ENCODE peak calls at places on chromosome 12, in six cellular contexts. One of them, this sample, is unnamed.

GRCh38 chr12:111904438-111904837 is 62.4 kb downstream of the MAPKAPK5 start:
- DNase-seq in dorsolateral prefrontal cortex: no peak
- DNase-seq in activated CD4-positive, alpha-beta T cell treated with anti-CD3 and anti-CD28 coated beads, Interleukin-2, amount 50 U/mL, for 4 hours: no peak
- DNase-seq in GM12865: no peak
- DNase-seq in T-helper 9 cell: no peak
- DNase-seq in stimulated activated CD4-positive, alpha-beta T cell treated with anti-CD3 and anti-CD28 coated beads, Interleukin-15, amount 100 ng/mL, for 24 hours: no peak
- DNase-seq in this sample: no peak

GRCh38 chr12:38162708-38163441 is 153.7 kb upstream of the ALG10B start:
- DNase-seq in activated CD4-positive, alpha-beta T cell treated with anti-CD3 and anti-CD28 coated beads, Interleukin-2, amount 50 U/mL, for 4 hours: no peak
- DNase-seq in GM12865: no peak
- DNase-seq in stimulated activated CD4-positive, alpha-beta T cell treated with anti-CD3 and anti-CD28 coated beads, Interleukin-15, amount 100 ng/mL, for 24 hours: no peak
- DNase-seq in dorsolateral prefrontal cortex: no peak
- DNase-seq in T-helper 9 cell: no peak
- DNase-seq in this sample: no peak

GRCh38 chr12:88993655-88994054 is 358.6 kb downstream of the DUSP6 start:
- DNase-seq in GM12865: peak; percentile 47
- DNase-seq in dorsolateral prefrontal cortex: no peak
- DNase-seq in activated CD4-positive, alpha-beta T cell treated with anti-CD3 and anti-CD28 coated beads, Interleukin-2, amount 50 U/mL, for 4 hours: no peak
- DNase-seq in stimulated activated CD4-positive, alpha-beta T cell treated with anti-CD3 and anti-CD28 coated beads, Interleukin-15, amount 100 ng/mL, for 24 hours: no peak
- DNase-seq in T-helper 9 cell: no peak
- DNase-seq in this sample: peak; percentile 69

GRCh38 chr12:70609739-70610491 is 27.3 kb downstream of the PTPRB start:
- DNase-seq in stimulated activated CD4-positive, alpha-beta T cell treated with anti-CD3 and anti-CD28 coated beads, Interleukin-15, amount 100 ng/mL, for 24 hours: peak; percentile 7
- DNase-seq in dorsolateral prefrontal cortex: no peak
- DNase-seq in T-helper 9 cell: no peak
- DNase-seq in GM12865: no peak
- DNase-seq in activated CD4-positive, alpha-beta T cell treated with anti-CD3 and anti-CD28 coated beads, Interleukin-2, amount 50 U/mL, for 4 hours: no peak
- DNase-seq in this sample: peak; percentile 3

GRCh38 chr12:107088912-107089311 is 4.4 kb downstream of the CRY1 start:
- DNase-seq in stimulated activated CD4-positive, alpha-beta T cell treated with anti-CD3 and anti-CD28 coated beads, Interleukin-15, amount 100 ng/mL, for 24 hours: no peak
- DNase-seq in GM12865: no peak
- DNase-seq in activated CD4-positive, alpha-beta T cell treated with anti-CD3 and anti-CD28 coated beads, Interleukin-2, amount 50 U/mL, for 4 hours: no peak
- DNase-seq in T-helper 9 cell: no peak
- DNase-seq in dorsolateral prefrontal cortex: no peak
- DNase-seq in this sample: no peak

GRCh38 chr12:57237653-57237951 is 8.1 kb downstream of the SHMT2 start:
- DNase-seq in stimulated activated CD4-positive, alpha-beta T cell treated with anti-CD3 and anti-CD28 coated beads, Interleukin-15, amount 100 ng/mL, for 24 hours: no peak
- DNase-seq in GM12865: no peak
- DNase-seq in T-helper 9 cell: no peak
- DNase-seq in dorsolateral prefrontal cortex: no peak
- DNase-seq in activated CD4-positive, alpha-beta T cell treated with anti-CD3 and anti-CD28 coated beads, Interleukin-2, amount 50 U/mL, for 4 hours: no peak
- DNase-seq in this sample: no peak

GRCh38 chr12:58942345-58942744 is 22.0 kb upstream of the LRIG3 start:
- DNase-seq in dorsolateral prefrontal cortex: no peak
- DNase-seq in activated CD4-positive, alpha-beta T cell treated with anti-CD3 and anti-CD28 coated beads, Interleukin-2, amount 50 U/mL, for 4 hours: no peak
- DNase-seq in GM12865: no peak
- DNase-seq in T-helper 9 cell: no peak
- DNase-seq in stimulated activated CD4-positive, alpha-beta T cell treated with anti-CD3 and anti-CD28 coated beads, Interleukin-15, amount 100 ng/mL, for 24 hours: no peak
- DNase-seq in this sample: no peak

GRCh38 chr12:110739488-110739887 is 3.2 kb downstream of the PPP1CC start:
- DNase-seq in dorsolateral prefrontal cortex: no peak
- DNase-seq in GM12865: peak; percentile 32
- DNase-seq in T-helper 9 cell: no peak
- DNase-seq in stimulated activated CD4-positive, alpha-beta T cell treated with anti-CD3 and anti-CD28 coated beads, Interleukin-15, amount 100 ng/mL, for 24 hours: no peak
- DNase-seq in activated CD4-positive, alpha-beta T cell treated with anti-CD3 and anti-CD28 coated beads, Interleukin-2, amount 50 U/mL, for 4 hours: no peak
- DNase-seq in this sample: no peak

GRCh38 chr12:88339966-88340365 is 197.9 kb downstream of the TMTC3 start:
- DNase-seq in GM12865: no peak
- DNase-seq in T-helper 9 cell: no peak
- DNase-seq in dorsolateral prefrontal cortex: no peak
- DNase-seq in activated CD4-positive, alpha-beta T cell treated with anti-CD3 and anti-CD28 coated beads, Interleukin-2, amount 50 U/mL, for 4 hours: no peak
- DNase-seq in stimulated activated CD4-positive, alpha-beta T cell treated with anti-CD3 and anti-CD28 coated beads, Interleukin-15, amount 100 ng/mL, for 24 hours: no peak
- DNase-seq in this sample: peak; percentile 28

GRCh38 chr12:1870086-1870485 is 48.4 kb downstream of the CACNA2D4 start:
- DNase-seq in dorsolateral prefrontal cortex: no peak
- DNase-seq in stimulated activated CD4-positive, alpha-beta T cell treated with anti-CD3 and anti-CD28 coated beads, Interleukin-15, amount 100 ng/mL, for 24 hours: no peak
- DNase-seq in activated CD4-positive, alpha-beta T cell treated with anti-CD3 and anti-CD28 coated beads, Interleukin-2, amount 50 U/mL, for 4 hours: no peak
- DNase-seq in GM12865: no peak
- DNase-seq in T-helper 9 cell: no peak
- DNase-seq in this sample: no peak

GRCh38 chr12:132491761-132492378 is 1.9 kb downstream of the FBRSL1 start:
- DNase-seq in dorsolateral prefrontal cortex: no peak
- DNase-seq in activated CD4-positive, alpha-beta T cell treated with anti-CD3 and anti-CD28 coated beads, Interleukin-2, amount 50 U/mL, for 4 hours: no peak
- DNase-seq in stimulated activated CD4-positive, alpha-beta T cell treated with anti-CD3 and anti-CD28 coated beads, Interleukin-15, amount 100 ng/mL, for 24 hours: no peak
- DNase-seq in T-helper 9 cell: no peak
- DNase-seq in GM12865: no peak
- DNase-seq in this sample: no peak

GRCh38 chr12:6295187-6295811 is 15.2 kb upstream of the PLEKHG6 start:
- DNase-seq in GM12865: no peak
- DNase-seq in T-helper 9 cell: no peak
- DNase-seq in stimulated activated CD4-positive, alpha-beta T cell treated with anti-CD3 and anti-CD28 coated beads, Interleukin-15, amount 100 ng/mL, for 24 hours: no peak
- DNase-seq in activated CD4-positive, alpha-beta T cell treated with anti-CD3 and anti-CD28 coated beads, Interleukin-2, amount 50 U/mL, for 4 hours: no peak
- DNase-seq in dorsolateral prefrontal cortex: no peak
- DNase-seq in this sample: peak; percentile 85

GRCh38 chr12:52815676-52816075 is 1.8 kb upstream of the KRT4 start:
- DNase-seq in activated CD4-positive, alpha-beta T cell treated with anti-CD3 and anti-CD28 coated beads, Interleukin-2, amount 50 U/mL, for 4 hours: no peak
- DNase-seq in T-helper 9 cell: no peak
- DNase-seq in GM12865: no peak
- DNase-seq in stimulated activated CD4-positive, alpha-beta T cell treated with anti-CD3 and anti-CD28 coated beads, Interleukin-15, amount 100 ng/mL, for 24 hours: no peak
- DNase-seq in dorsolateral prefrontal cortex: no peak
- DNase-seq in this sample: no peak

GRCh38 chr12:2284321-2284813 is 231.6 kb downstream of the CACNA1C start:
- DNase-seq in stimulated activated CD4-positive, alpha-beta T cell treated with anti-CD3 and anti-CD28 coated beads, Interleukin-15, amount 100 ng/mL, for 24 hours: no peak
- DNase-seq in activated CD4-positive, alpha-beta T cell treated with anti-CD3 and anti-CD28 coated beads, Interleukin-2, amount 50 U/mL, for 4 hours: no peak
- DNase-seq in dorsolateral prefrontal cortex: no peak
- DNase-seq in GM12865: no peak
- DNase-seq in T-helper 9 cell: no peak
- DNase-seq in this sample: peak; percentile 77

GRCh38 chr12:54306925-54307731 is 6.3 kb upstream of the NFE2 start:
- DNase-seq in T-helper 9 cell: no peak
- DNase-seq in stimulated activated CD4-positive, alpha-beta T cell treated with anti-CD3 and anti-CD28 coated beads, Interleukin-15, amount 100 ng/mL, for 24 hours: peak; percentile 42
- DNase-seq in dorsolateral prefrontal cortex: no peak
- DNase-seq in activated CD4-positive, alpha-beta T cell treated with anti-CD3 and anti-CD28 coated beads, Interleukin-2, amount 50 U/mL, for 4 hours: no peak
- DNase-seq in GM12865: no peak
- DNase-seq in this sample: peak; percentile 86

GRCh38 chr12:68939500-68939899 is 6.5 kb upstream of the CPM start:
- DNase-seq in dorsolateral prefrontal cortex: no peak
- DNase-seq in stimulated activated CD4-positive, alpha-beta T cell treated with anti-CD3 and anti-CD28 coated beads, Interleukin-15, amount 100 ng/mL, for 24 hours: no peak
- DNase-seq in GM12865: no peak
- DNase-seq in T-helper 9 cell: no peak
- DNase-seq in activated CD4-positive, alpha-beta T cell treated with anti-CD3 and anti-CD28 coated beads, Interleukin-2, amount 50 U/mL, for 4 hours: no peak
- DNase-seq in this sample: no peak

GRCh38 chr12:2212971-2213869 is 160.4 kb downstream of the CACNA1C start:
- DNase-seq in activated CD4-positive, alpha-beta T cell treated with anti-CD3 and anti-CD28 coated beads, Interleukin-2, amount 50 U/mL, for 4 hours: no peak
- DNase-seq in dorsolateral prefrontal cortex: no peak
- DNase-seq in T-helper 9 cell: no peak
- DNase-seq in GM12865: peak; percentile 8
- DNase-seq in stimulated activated CD4-positive, alpha-beta T cell treated with anti-CD3 and anti-CD28 coated beads, Interleukin-15, amount 100 ng/mL, for 24 hours: no peak
- DNase-seq in this sample: peak; percentile 64

GRCh38 chr12:84056-84455 is 17.5 kb downstream of the IQSEC3 start:
- DNase-seq in stimulated activated CD4-positive, alpha-beta T cell treated with anti-CD3 and anti-CD28 coated beads, Interleukin-15, amount 100 ng/mL, for 24 hours: no peak
- DNase-seq in GM12865: no peak
- DNase-seq in T-helper 9 cell: no peak
- DNase-seq in activated CD4-positive, alpha-beta T cell treated with anti-CD3 and anti-CD28 coated beads, Interleukin-2, amount 50 U/mL, for 4 hours: no peak
- DNase-seq in dorsolateral prefrontal cortex: peak; percentile 61
- DNase-seq in this sample: no peak

GRCh38 chr12:26233620-26234019 is 38.2 kb downstream of the SSPN start:
- DNase-seq in dorsolateral prefrontal cortex: no peak
- DNase-seq in stimulated activated CD4-positive, alpha-beta T cell treated with anti-CD3 and anti-CD28 coated beads, Interleukin-15, amount 100 ng/mL, for 24 hours: no peak
- DNase-seq in activated CD4-positive, alpha-beta T cell treated with anti-CD3 and anti-CD28 coated beads, Interleukin-2, amount 50 U/mL, for 4 hours: no peak
- DNase-seq in GM12865: no peak
- DNase-seq in T-helper 9 cell: no peak
- DNase-seq in this sample: peak; percentile 19

GRCh38 chr12:121284551-121285390 is 11.7 kb downstream of the CAMKK2 start:
- DNase-seq in dorsolateral prefrontal cortex: no peak
- DNase-seq in GM12865: no peak
- DNase-seq in activated CD4-positive, alpha-beta T cell treated with anti-CD3 and anti-CD28 coated beads, Interleukin-2, amount 50 U/mL, for 4 hours: no peak
- DNase-seq in stimulated activated CD4-positive, alpha-beta T cell treated with anti-CD3 and anti-CD28 coated beads, Interleukin-15, amount 100 ng/mL, for 24 hours: no peak
- DNase-seq in T-helper 9 cell: no peak
- DNase-seq in this sample: peak; percentile 37

GRCh38 chr12:32115404-32116104 is 8.9 kb downstream of the BICD1 start:
- DNase-seq in dorsolateral prefrontal cortex: no peak
- DNase-seq in activated CD4-positive, alpha-beta T cell treated with anti-CD3 and anti-CD28 coated beads, Interleukin-2, amount 50 U/mL, for 4 hours: no peak
- DNase-seq in GM12865: peak; percentile 57
- DNase-seq in T-helper 9 cell: no peak
- DNase-seq in stimulated activated CD4-positive, alpha-beta T cell treated with anti-CD3 and anti-CD28 coated beads, Interleukin-15, amount 100 ng/mL, for 24 hours: no peak
- DNase-seq in this sample: peak; percentile 99

GRCh38 chr12:49615725-49616124 is 7.6 kb upstream of the PRPF40B start:
- DNase-seq in T-helper 9 cell: no peak
- DNase-seq in dorsolateral prefrontal cortex: no peak
- DNase-seq in GM12865: no peak
- DNase-seq in stimulated activated CD4-positive, alpha-beta T cell treated with anti-CD3 and anti-CD28 coated beads, Interleukin-15, amount 100 ng/mL, for 24 hours: no peak
- DNase-seq in activated CD4-positive, alpha-beta T cell treated with anti-CD3 and anti-CD28 coated beads, Interleukin-2, amount 50 U/mL, for 4 hours: no peak
- DNase-seq in this sample: peak; percentile 46

GRCh38 chr12:104473374-104473983 is 16.7 kb downstream of the CHST11 start:
- DNase-seq in T-helper 9 cell: no peak
- DNase-seq in activated CD4-positive, alpha-beta T cell treated with anti-CD3 and anti-CD28 coated beads, Interleukin-2, amount 50 U/mL, for 4 hours: no peak
- DNase-seq in dorsolateral prefrontal cortex: no peak
- DNase-seq in stimulated activated CD4-positive, alpha-beta T cell treated with anti-CD3 and anti-CD28 coated beads, Interleukin-15, amount 100 ng/mL, for 24 hours: no peak
- DNase-seq in GM12865: peak; percentile 58
- DNase-seq in this sample: no peak

GRCh38 chr12:7555752-7556151 is 52.2 kb upstream of the CD163 start:
- DNase-seq in activated CD4-positive, alpha-beta T cell treated with anti-CD3 and anti-CD28 coated beads, Interleukin-2, amount 50 U/mL, for 4 hours: no peak
- DNase-seq in dorsolateral prefrontal cortex: no peak
- DNase-seq in T-helper 9 cell: no peak
- DNase-seq in stimulated activated CD4-positive, alpha-beta T cell treated with anti-CD3 and anti-CD28 coated beads, Interleukin-15, amount 100 ng/mL, for 24 hours: no peak
- DNase-seq in GM12865: no peak
- DNase-seq in this sample: peak; percentile 75

GRCh38 chr12:132222096-132222807 is 78.0 kb downstream of the NOC4L start:
- DNase-seq in dorsolateral prefrontal cortex: no peak
- DNase-seq in stimulated activated CD4-positive, alpha-beta T cell treated with anti-CD3 and anti-CD28 coated beads, Interleukin-15, amount 100 ng/mL, for 24 hours: peak; percentile 19
- DNase-seq in activated CD4-positive, alpha-beta T cell treated with anti-CD3 and anti-CD28 coated beads, Interleukin-2, amount 50 U/mL, for 4 hours: peak; percentile 9
- DNase-seq in T-helper 9 cell: peak; percentile 18
- DNase-seq in GM12865: peak; percentile 50
- DNase-seq in this sample: peak; percentile 14

GRCh38 chr12:52434096-52434733 is at the start of gene KRT75:
- DNase-seq in stimulated activated CD4-positive, alpha-beta T cell treated with anti-CD3 and anti-CD28 coated beads, Interleukin-15, amount 100 ng/mL, for 24 hours: no peak
- DNase-seq in GM12865: no peak
- DNase-seq in T-helper 9 cell: no peak
- DNase-seq in activated CD4-positive, alpha-beta T cell treated with anti-CD3 and anti-CD28 coated beads, Interleukin-2, amount 50 U/mL, for 4 hours: no peak
- DNase-seq in dorsolateral prefrontal cortex: no peak
- DNase-seq in this sample: no peak

GRCh38 chr12:91219511-91219910 is 36.9 kb upstream of the DCN start:
- DNase-seq in stimulated activated CD4-positive, alpha-beta T cell treated with anti-CD3 and anti-CD28 coated beads, Interleukin-15, amount 100 ng/mL, for 24 hours: no peak
- DNase-seq in dorsolateral prefrontal cortex: no peak
- DNase-seq in GM12865: no peak
- DNase-seq in activated CD4-positive, alpha-beta T cell treated with anti-CD3 and anti-CD28 coated beads, Interleukin-2, amount 50 U/mL, for 4 hours: no peak
- DNase-seq in T-helper 9 cell: no peak
- DNase-seq in this sample: peak; percentile 86

GRCh38 chr12:153080-153746 is 60.7 kb downstream of the SLC6A12 start:
- DNase-seq in stimulated activated CD4-positive, alpha-beta T cell treated with anti-CD3 and anti-CD28 coated beads, Interleukin-15, amount 100 ng/mL, for 24 hours: peak; percentile 78
- DNase-seq in GM12865: peak; percentile 75
- DNase-seq in dorsolateral prefrontal cortex: peak; percentile 48
- DNase-seq in activated CD4-positive, alpha-beta T cell treated with anti-CD3 and anti-CD28 coated beads, Interleukin-2, amount 50 U/mL, for 4 hours: peak; percentile 19
- DNase-seq in T-helper 9 cell: no peak
- DNase-seq in this sample: peak; percentile 52

GRCh38 chr12:100190013-100190394 is 10.6 kb upstream of the ACTR6 start:
- DNase-seq in stimulated activated CD4-positive, alpha-beta T cell treated with anti-CD3 and anti-CD28 coated beads, Interleukin-15, amount 100 ng/mL, for 24 hours: no peak
- DNase-seq in dorsolateral prefrontal cortex: no peak
- DNase-seq in T-helper 9 cell: no peak
- DNase-seq in activated CD4-positive, alpha-beta T cell treated with anti-CD3 and anti-CD28 coated beads, Interleukin-2, amount 50 U/mL, for 4 hours: no peak
- DNase-seq in GM12865: no peak
- DNase-seq in this sample: peak; percentile 53

GRCh38 chr12:10672231-10672868 is 1.5 kb downstream of the STYK1 start:
- DNase-seq in T-helper 9 cell: no peak
- DNase-seq in dorsolateral prefrontal cortex: no peak
- DNase-seq in activated CD4-positive, alpha-beta T cell treated with anti-CD3 and anti-CD28 coated beads, Interleukin-2, amount 50 U/mL, for 4 hours: no peak
- DNase-seq in GM12865: no peak
- DNase-seq in stimulated activated CD4-positive, alpha-beta T cell treated with anti-CD3 and anti-CD28 coated beads, Interleukin-15, amount 100 ng/mL, for 24 hours: no peak
- DNase-seq in this sample: no peak